ENCODE peak calls at places on chromosomes 12 and 14, in four cellular contexts. Q is PC-3; K is activated naive CD4-positive, alpha-beta T cell treated with anti-CD3 and anti-CD28 coated beads, Interleukin-2, amount 10 ng/mL, durations not matched to agents 7 days and 5 days; R is hepatocyte. B is an unnamed sample.

GRCh38 chr12:50985322-50985721 is 33.0 kb downstream of the HIGD1C start:
- DNase-seq in K (no peak), R (peak; percentile 74), Q (peak; percentile 19), B (no peak)

GRCh38 chr14:71400821-71401447 is 493.7 kb downstream of the PCNX1 start:
- DNase-seq in Q (no peak), K (peak; percentile 26), R (no peak), B (no peak)

GRCh38 chr14:98819132-98819866 is 452.7 kb downstream of the BCL11B start:
- DNase-seq in Q (no peak), K (no peak), R (peak; percentile 17), B (peak; percentile 57)

GRCh38 chr12:111457071-111457470 is 51.3 kb downstream of the SH2B3 start:
- DNase-seq in K (no peak), R (no peak), Q (no peak), B (no peak)

GRCh38 chr12:4664111-4664510 is 15.2 kb downstream of the NDUFA9 start:
- DNase-seq in Q (peak; percentile 58), R (no peak), K (no peak), B (no peak)

GRCh38 chr14:64879635-64880381 is at the start of gene SPTB:
- DNase-seq in Q (peak; percentile 44), R (peak; percentile 60), K (peak; percentile 73), B (peak; percentile 78)

GRCh38 chr12:89427508-89428156 is 75.3 kb upstream of the DUSP6 start:
- DNase-seq in Q (no peak), R (no peak), K (peak; percentile 46), B (no peak)

GRCh38 chr12:24960222-24960855 is 11.4 kb upstream of the BCAT1 start:
- DNase-seq in Q (peak; percentile 49), R (peak; percentile 50), K (peak; percentile 49), B (no peak)

GRCh38 chr12:91023326-91024004 is 18.7 kb upstream of the EPYC start:
- DNase-seq in Q (peak; percentile 81), R (no peak), K (no peak), B (no peak)

GRCh38 chr12:18861287-18861858 is 123.5 kb downstream of the CAPZA3 start:
- DNase-seq in K (no peak), Q (peak; percentile 72), R (peak; percentile 21), B (no peak)

GRCh38 chr12:58310828-58311273 is 369.5 kb downstream of the ATP23 start:
- DNase-seq in K (no peak), R (peak; percentile 75), Q (peak; percentile 96), B (no peak)

GRCh38 chr14:97456958-97457357 is 659.8 kb downstream of the VRK1 start:
- DNase-seq in Q (peak; percentile 16), R (peak; percentile 45), K (peak; percentile 68), B (no peak)

GRCh38 chr12:59194794-59195193 is 274.5 kb upstream of the LRIG3 start:
- DNase-seq in R (no peak), Q (no peak), K (no peak), B (no peak)

GRCh38 chr14:61750708-61751474 is 11.3 kb upstream of the SNAPC1 start:
- DNase-seq in R (peak; percentile 15), Q (peak; percentile 99), K (peak; percentile 89), B (peak; percentile 73)

GRCh38 chr12:47750229-47750798 is 8.4 kb downstream of the RAPGEF3 start:
- DNase-seq in Q (no peak), R (no peak), K (no peak), B (no peak)

GRCh38 chr12:119727600-119728436 is 59.9 kb downstream of the PRKAB1 start:
- DNase-seq in Q (no peak), R (no peak), K (no peak), B (no peak)

GRCh38 chr14:92532490-92533163 is 19.0 kb downstream of the RIN3 start:
- DNase-seq in R (no peak), K (peak; percentile 16), Q (no peak), B (no peak)

GRCh38 chr12:11085419-11085818 is 6.7 kb downstream of the TAS2R43 start:
- DNase-seq in Q (no peak), R (no peak), K (no peak), B (no peak)

GRCh38 chr14:71803539-71804260 is 128.5 kb upstream of the RGS6 start:
- DNase-seq in R (no peak), Q (peak; percentile 92), K (no peak), B (no peak)

GRCh38 chr14:61260939-61261776 is 20.0 kb downstream of the TMEM30B start:
- DNase-seq in K (no peak), R (peak; percentile 22), Q (peak; percentile 94), B (no peak)

GRCh38 chr14:22820731-22821130 is 5.5 kb upstream of the SLC7A7 start:
- DNase-seq in K (no peak), Q (peak; percentile 75), R (no peak), B (no peak)

GRCh38 chr12:47562201-47562600 is 143.6 kb downstream of the RPAP3 start:
- DNase-seq in K (no peak), R (no peak), Q (no peak), B (no peak)

GRCh38 chr14:69713127-69713800 is 53.7 kb upstream of the SRSF5 start:
- DNase-seq in R (no peak), K (no peak), Q (no peak), B (peak; percentile 67)

GRCh38 chr12:95591731-95592130 is 40.5 kb upstream of the USP44 start:
- DNase-seq in K (no peak), R (no peak), Q (peak; percentile 23), B (no peak)

GRCh38 chr14:29475641-29476040 is 452.0 kb downstream of the PRKD1 start:
- DNase-seq in K (no peak), R (no peak), Q (peak; percentile 8), B (no peak)

GRCh38 chr14:66076166-66076565 is 410.0 kb upstream of the CCDC196 start:
- DNase-seq in R (no peak), Q (no peak), K (no peak), B (no peak)

GRCh38 chr14:96514694-96515093 is 12.5 kb downstream of the PAPOLA start:
- DNase-seq in K (no peak), Q (no peak), R (no peak), B (no peak)

GRCh38 chr14:32417956-32418552 is 89.0 kb downstream of the AKAP6 start:
- DNase-seq in R (peak; percentile 44), Q (peak; percentile 82), K (no peak), B (no peak)

GRCh38 chr12:2498961-2499500 is 295.7 kb upstream of the FKBP4 start:
- DNase-seq in Q (no peak), R (peak; percentile 17), K (no peak), B (peak; percentile 67)

GRCh38 chr14:41137741-41138140 is 468.9 kb upstream of the LRFN5 start:
- DNase-seq in Q (no peak), R (no peak), K (no peak), B (no peak)

GRCh38 chr14:75563931-75564330 is 14.5 kb upstream of the FLVCR2 start:
- DNase-seq in Q (peak; percentile 34), K (no peak), R (no peak), B (peak; percentile 23)

GRCh38 chr12:94640134-94640928 is 10.0 kb downstream of the TMCC3 start:
- DNase-seq in Q (peak; percentile 39), K (peak; percentile 35), R (no peak), B (no peak)

GRCh38 chr12:18479266-18479665 is 217.9 kb downstream of the PIK3C2G start:
- DNase-seq in K (no peak), R (peak; percentile 19), Q (peak; percentile 42), B (no peak)

GRCh38 chr12:103645202-103645601 is 58.1 kb downstream of the STAB2 start:
- DNase-seq in K (no peak), R (peak; percentile 23), Q (no peak), B (no peak)

GRCh38 chr12:48105321-48105866 is 485 bp downstream of the SENP1 start:
- DNase-seq in K (peak; percentile 60), R (peak; percentile 6), Q (peak; percentile 27), B (no peak)

GRCh38 chr12:80053048-80053790 is 46.1 kb upstream of the OTOGL start:
- DNase-seq in R (no peak), Q (peak; percentile 40), K (no peak), B (no peak)

GRCh38 chr12:1936406-1937320 is 18.2 kb upstream of the CACNA2D4 start:
- DNase-seq in R (peak; percentile 70), K (no peak), Q (peak; percentile 90), B (peak; percentile 49)

GRCh38 chr12:114411081-114411836 is 5.3 kb upstream of the TBX5 start:
- DNase-seq in Q (no peak), K (no peak), R (no peak), B (no peak)